ENCODE peak calls at places on chromosome 6, in five cellular contexts. M is SK-N-SH, U is HCT116, I is GM12878, F is HepG2. K is an unnamed sample.

GRCh38 chr6:166932616-166933015 is 23.7 kb downstream of the RNASET2 start:
- DNase-seq in F (no peak), I (no peak), U (no peak), M (no peak), K (no peak)

GRCh38 chr6:158251565-158251964 is 60.7 kb upstream of the TULP4 start:
- DNase-seq in U (no peak), M (no peak), I (no peak), F (no peak), K (no peak)

GRCh38 chr6:52377538-52378221 is 15.7 kb downstream of the PAQR8 start:
- DNase-seq in U (no peak), M (no peak), I (no peak), F (no peak), K (no peak)

GRCh38 chr6:72040106-72040505 is 153.8 kb downstream of the RIMS1 start:
- DNase-seq in M (no peak), U (no peak), F (no peak), I (no peak), K (no peak)

GRCh38 chr6:105199711-105200110 is 19.9 kb upstream of the POPDC3 start:
- DNase-seq in F (no peak), U (no peak), I (no peak), M (no peak), K (no peak)

GRCh38 chr6:111604259-111605099 is 1.2 kb downstream of the TRAF3IP2 start:
- DNase-seq in M (no peak), U (no peak), F (no peak), I (no peak), K (no peak)

GRCh38 chr6:90401933-90402830 is 105.5 kb upstream of the BACH2 start:
- DNase-seq in I (no peak), M (no peak), F (no peak), U (no peak), K (no peak)

GRCh38 chr6:70668499-70668812 is 773 bp downstream of the SMAP1 start:
- DNase-seq in U (peak; percentile 47), I (no peak), M (no peak), F (no peak), K (no peak)

GRCh38 chr6:26594730-26595632 is 1.8 kb upstream of the ABT1 start:
- DNase-seq in I (no peak), F (peak; percentile 58), M (peak; percentile 30), U (peak; percentile 80), K (peak; percentile 95)

GRCh38 chr6:69466979-69467570 is 329.7 kb downstream of the LMBRD1 start:
- DNase-seq in U (no peak), M (no peak), F (no peak), I (no peak), K (no peak)

GRCh38 chr6:11815231-11815630 is 36.6 kb upstream of the ADTRP start:
- DNase-seq in F (no peak), I (no peak), U (no peak), M (no peak), K (no peak)

GRCh38 chr6:121847806-121848522 is 412.5 kb downstream of the GJA1 start:
- DNase-seq in M (no peak), F (no peak), I (no peak), U (no peak), K (no peak)

GRCh38 chr6:113381957-113382356 is 475.2 kb upstream of the MARCKS start:
- DNase-seq in I (peak; percentile 55), M (peak; percentile 38), F (no peak), U (no peak), K (no peak)

GRCh38 chr6:17600527-17601388 is 656 bp downstream of the FAM8A1 start:
- DNase-seq in F (peak; percentile 24), M (peak; percentile 67), I (no peak), U (no peak), K (peak; percentile 62)

GRCh38 chr6:122653094-122653493 is 42.9 kb downstream of the PKIB start:
- DNase-seq in U (peak; percentile 70), M (no peak), F (peak; percentile 11), I (no peak), K (no peak)

GRCh38 chr6:158233214-158233795 is 65.2 kb downstream of the GTF2H5 start:
- DNase-seq in F (peak; percentile 49), I (no peak), M (peak; percentile 67), U (no peak), K (no peak)

GRCh38 chr6:118168421-118168820 is 261.4 kb downstream of the SLC35F1 start:
- DNase-seq in M (no peak), F (no peak), I (no peak), U (no peak), K (no peak)

GRCh38 chr6:85344996-85345395 is 104.9 kb upstream of the NT5E start:
- DNase-seq in I (no peak), F (no peak), U (no peak), M (no peak), K (no peak)

GRCh38 chr6:161251345-161251744 is 22.5 kb downstream of the AGPAT4 start:
- DNase-seq in U (no peak), M (no peak), I (no peak), F (no peak), K (no peak)

GRCh38 chr6:44473870-44474631 is 86.5 kb downstream of the CDC5L start:
- DNase-seq in U (no peak), I (no peak), F (no peak), M (no peak), K (no peak)

GRCh38 chr6:13419422-13419821 is 68.0 kb downstream of the GFOD1 start:
- DNase-seq in M (no peak), F (no peak), U (no peak), I (no peak), K (no peak)

GRCh38 chr6:21537660-21538059 is 55.9 kb upstream of the SOX4 start:
- DNase-seq in M (no peak), U (no peak), F (no peak), I (no peak), K (no peak)

GRCh38 chr6:57205550-57206328 is 16.4 kb downstream of the RAB23 start:
- DNase-seq in I (no peak), F (no peak), M (no peak), U (no peak), K (no peak)

GRCh38 chr6:21354805-21355238 is 238.7 kb upstream of the SOX4 start:
- DNase-seq in M (no peak), F (peak; percentile 88), U (no peak), I (peak; percentile 16), K (no peak)

GRCh38 chr6:32128751-32129296 is 778 bp upstream of the ATF6B start:
- DNase-seq in M (no peak), F (no peak), U (no peak), I (no peak), K (no peak)

GRCh38 chr6:32127409-32127716 is 683 bp downstream of the ATF6B start:
- DNase-seq in U (no peak), I (no peak), F (no peak), M (no peak), K (no peak)

GRCh38 chr6:32131439-32131948 is 1.4 kb upstream of the FKBPL start:
- DNase-seq in F (no peak), M (no peak), I (no peak), U (no peak), K (peak; percentile 67)

GRCh38 chr6:32127717-32128592 is at the start of gene ATF6B:
- DNase-seq in I (peak; percentile 97), M (peak; percentile 92), U (peak; percentile 98), F (peak; percentile 100), K (peak; percentile 99)

GRCh38 chr6:32129297-32130088 is 595 bp downstream of the FKBPL start:
- DNase-seq in M (no peak), I (no peak), U (no peak), F (no peak), K (no peak)
- TF ChIP-seq RAD21 in M (no peak), I (no peak), U (no peak), F (no peak), K (no peak)

GRCh38 chr6:36912583-36912982 is 26.8 kb downstream of the C6orf89 start:
- DNase-seq in U (no peak), F (no peak), M (no peak), I (peak; percentile 72), K (no peak)
- TF ChIP-seq ZBTB33 in U (no peak), F (no peak), M (peak; percentile 12), I (no peak), K (peak; percentile 92)

GRCh38 chr6:38501931-38502330 is 137.8 kb downstream of the BTBD9 start:
- DNase-seq in U (no peak), I (no peak), F (no peak), M (no peak), K (no peak)
- TF ChIP-seq RAD21 in U (no peak), I (no peak), F (no peak), M (no peak), K (no peak)

GRCh38 chr6:43395822-43396221 is 26.4 kb upstream of the ZNF318 start:
- DNase-seq in I (no peak), F (no peak), U (no peak), M (peak; percentile 36), K (no peak)

GRCh38 chr6:43393597-43393996 is 24.1 kb upstream of the ZNF318 start:
- DNase-seq in U (no peak), I (no peak), F (no peak), M (no peak), K (no peak)

GRCh38 chr6:43389713-43390265 is 20.3 kb upstream of the ZNF318 start:
- DNase-seq in I (no peak), U (no peak), F (no peak), M (no peak), K (no peak)

GRCh38 chr6:43394982-43395381 is 25.5 kb upstream of the ZNF318 start:
- DNase-seq in U (no peak), F (no peak), M (no peak), I (no peak), K (no peak)

DNA sequence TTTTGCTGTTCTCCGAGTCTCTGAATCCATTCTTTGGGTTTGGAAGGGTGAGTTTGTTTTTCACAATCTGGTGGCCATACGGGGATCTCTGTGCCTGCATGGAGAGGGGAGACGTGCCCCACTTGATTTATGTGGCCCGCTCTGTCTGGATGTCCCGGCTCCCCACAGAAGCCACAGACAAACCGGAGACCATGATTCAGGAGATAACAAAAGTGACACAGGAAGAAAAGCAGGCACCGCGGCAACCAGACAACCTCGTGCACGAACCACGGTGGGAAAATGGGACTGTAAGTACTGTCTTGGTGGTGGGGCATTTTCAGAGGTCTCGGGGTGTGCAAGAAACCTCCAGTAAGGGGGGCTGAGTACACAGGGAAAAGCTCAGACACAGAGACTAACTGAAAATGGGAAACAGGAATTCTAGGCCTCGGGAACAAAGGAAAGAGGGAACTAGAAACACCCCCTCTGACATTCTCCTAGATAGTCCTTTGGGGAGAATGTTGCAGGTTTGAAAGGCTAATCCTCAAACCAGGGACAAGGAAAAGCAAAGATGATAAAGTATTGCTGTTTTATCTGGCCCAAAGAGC is 22.1 kb upstream of the ZNF318 start:
- DNase-seq in M (peak; percentile 25), I (no peak), F (no peak), U (no peak), K (peak; percentile 69)
- TF ChIP-seq ZBTB33 in M (no peak), I (no peak), F (no peak), U (no peak), K (no peak)

GRCh38 chr6:100258752-100259151 is 206.0 kb downstream of the SIM1 start:
- DNase-seq in I (no peak), U (no peak), F (no peak), M (no peak), K (no peak)
- TF ChIP-seq RAD21 in I (no peak), U (no peak), F (no peak), M (no peak), K (no peak)

K was measured in K562.